ENCODE peak calls at places on chromosomes 6 and 20, in four cellular contexts. E is cardiac muscle cell; A is effector memory CD4-positive, alpha-beta T cell; S is NCI-H1105 treated with DMSO at 0.1 percent for 48 hours. F is an unnamed sample.

GRCh38 chr20:42435230-42435629 is 754.5 kb downstream of the PTPRT start:
- DNase-seq in E (no peak), A (no peak), S (no peak), F (peak)

GRCh38 chr6:114342086-114342825 is 567 bp downstream of the HS3ST5 start:
- DNase-seq in E (peak), A (no peak), S (peak), F (peak)

GRCh38 chr6:3414704-3415453 is 42.0 kb downstream of the SLC22A23 start:
- DNase-seq in E (peak), A (no peak), S (no peak), F (no peak)

GRCh38 chr6:69232506-69233194 is 564.2 kb downstream of the LMBRD1 start:
- DNase-seq in E (peak), A (no peak), S (peak), F (peak)

GRCh38 chr6:142568857-142569597 is 267.2 kb downstream of the ADGRG6 start:
- DNase-seq in E (peak), A (no peak), S (no peak), F (no peak)

GRCh38 chr6:13554929-13555333 is 19.5 kb upstream of the SIRT5 start:
- DNase-seq in E (peak), A (no peak), S (no peak), F (peak)

GRCh38 chr20:37914672-37915433 is 11.9 kb downstream of the VSTM2L start:
- DNase-seq in E (peak), A (no peak), S (no peak), F (no peak)

GRCh38 chr6:153084393-153084792 is 46.7 kb downstream of the RGS17 start:
- DNase-seq in E (peak), A (no peak), S (no peak), F (no peak)

GRCh38 chr6:128118401-128118800 is 217.5 kb upstream of the THEMIS start:
- DNase-seq in E (peak), A (no peak), S (no peak), F (no peak)

GRCh38 chr20:58989196-58989595 is 8.1 kb downstream of the NELFCD start:
- DNase-seq in E (no peak), A (no peak), S (no peak), F (no peak)

GRCh38 chr20:51756653-51757052 is 11.5 kb downstream of the ATP9A start:
- DNase-seq in E (no peak), A (no peak), S (no peak), F (no peak)

GRCh38 chr6:3119040-3119723 is 671 bp downstream of the BPHL start:
- DNase-seq in E (peak), A (no peak), S (no peak), F (no peak)

GRCh38 chr20:60056345-60057122 is 98.3 kb downstream of the CDH26 start:
- DNase-seq in E (no peak), A (no peak), S (no peak), F (no peak)

GRCh38 chr6:36598326-36598725 is 4.2 kb downstream of the SRSF3 start:
- DNase-seq in E (no peak), A (no peak), S (no peak), F (no peak)